ENCODE peak calls at places on chromosomes 12 and 14, in ten cellular contexts. J is psoas muscle; P is colonic mucosa; M is ascending aorta; K is heart right ventricle; W is fibroblast of lung; Q is CD8-positive, alpha-beta T cell; N is esophagus muscularis mucosa; E is left ventricle myocardium inferior; V is body of pancreas. S is an unnamed sample. For H3K36me3, the result is how much of the 10 kb centered on the place peaks cover.

GRCh38 chr12:50296554-50296953 is 13.2 kb upstream of the LIMA1 start:
- DNase-seq in M (no peak), W (no peak), P (peak), N (peak), K (no peak), V (no peak), Q (no peak), E (no peak), J (no peak), S (no peak)

GRCh38 chr12:131559517-131560516 is 151.1 kb upstream of the SFSWAP start:
- DNase-seq in W (no peak), E (no peak), N (no peak), J (no peak), M (no peak), K (no peak), P (no peak), Q (no peak), V (no peak), S (no peak)

GRCh38 chr14:68145036-68145435 is 325.5 kb downstream of the RAD51B start:
- DNase-seq in J (no peak), N (no peak), K (no peak), V (peak), W (no peak), Q (no peak), P (peak), E (no peak), M (no peak), S (no peak)

GRCh38 chr14:75361751-75362433 is 65.9 kb upstream of the JDP2 start:
- DNase-seq in P (no peak), J (peak), N (no peak), V (no peak), E (peak), W (no peak), K (no peak), M (no peak), Q (no peak), S (peak)

GRCh38 chr12:70724444-70724843 is 87.2 kb upstream of the PTPRB start:
- DNase-seq in W (peak), J (no peak), K (no peak), Q (no peak), E (no peak), M (no peak), V (no peak), N (no peak), P (no peak), S (no peak)

GRCh38 chr14:53501361-53502320 is 348.5 kb upstream of the DDHD1 start:
- DNase-seq in N (no peak), J (no peak), M (no peak), E (no peak), V (no peak), W (peak), K (no peak), P (no peak), Q (no peak), S (peak)

GRCh38 chr12:32312049-32312670 is 87.2 kb upstream of the FGD4 start:
- DNase-seq in E (no peak), K (no peak), M (no peak), N (no peak), J (no peak), P (no peak), V (no peak), W (peak), Q (no peak), S (no peak)

GRCh38 chr12:57309420-57309819 is 58.4 kb upstream of the STAC3 start:
- DNase-seq in K (no peak), W (peak), M (no peak), Q (no peak), E (no peak), V (no peak), J (no peak), N (no peak), P (no peak), S (no peak)

GRCh38 chr12:60752589-60752988 is 1156.8 kb downstream of the SLC16A7 start:
- DNase-seq in P (no peak), Q (no peak), M (no peak), K (no peak), V (no peak), W (no peak), E (no peak), J (no peak), N (no peak), S (no peak)

GRCh38 chr12:203462-204260 is 10.3 kb downstream of the SLC6A12 start:
- DNase-seq in E (peak), K (no peak), J (no peak), P (no peak), M (no peak), N (no peak), V (no peak), Q (no peak), W (no peak), S (peak)

GRCh38 chr14:102138935-102139247 is 806 bp upstream of the WDR20 start:
- DNase-seq in Q (no peak), M (no peak), N (no peak), K (no peak), E (no peak), V (peak), P (no peak), J (no peak), W (no peak), S (no peak)

GRCh38 chr12:81668475-81668874 is 90.7 kb downstream of the PPFIA2 start:
- DNase-seq in Q (no peak), N (no peak), W (peak), M (no peak), E (no peak), P (no peak), J (no peak), V (no peak), K (no peak), S (peak)

GRCh38 chr12:62684586-62685295 is 218.1 kb downstream of the MON2 start:
- DNase-seq in P (peak), N (peak), W (no peak), V (no peak), Q (no peak), J (peak), E (peak), K (peak), M (no peak), S (peak)

GRCh38 chr12:116962197-116962596 is 51.4 kb downstream of the FBXW8 start:
- DNase-seq in E (no peak), W (no peak), M (no peak), P (no peak), V (no peak), J (no peak), Q (no peak), N (no peak), K (no peak), S (no peak)

GRCh38 chr12:46388427-46388992 is 15.9 kb upstream of the SLC38A2 start:
- DNase-seq in N (no peak), J (no peak), K (no peak), P (no peak), Q (no peak), V (no peak), M (no peak), E (no peak), W (peak), S (no peak)

GRCh38 chr12:89707623-89707991 is 1.0 kb downstream of the ATP2B1 start:
- DNase-seq in V (no peak), M (no peak), W (no peak), K (peak), Q (peak), E (peak), P (peak), N (no peak), J (peak), S (peak)

GRCh38 chr14:65153101-65153500 is 50.8 kb upstream of the MAX start:
- DNase-seq in W (no peak), P (peak), K (no peak), M (no peak), N (no peak), Q (no peak), J (no peak), V (no peak), E (no peak), S (no peak)

GRCh38 chr12:20946732-20947131 is 136.2 kb downstream of the SLCO1B3 start:
- DNase-seq in Q (no peak), N (no peak), P (peak), V (peak), K (no peak), J (no peak), E (no peak), M (no peak), W (peak), S (peak)

GRCh38 chr14:81682134-81682533 is 148.5 kb upstream of the SEL1L start:
- DNase-seq in E (no peak), J (no peak), V (no peak), Q (no peak), N (no peak), M (no peak), K (no peak), P (no peak), W (no peak), S (no peak)

GRCh38 chr14:81681466-81681865 is 147.8 kb upstream of the SEL1L start:
- DNase-seq in K (no peak), E (no peak), N (no peak), W (no peak), P (no peak), V (no peak), M (no peak), J (no peak), Q (no peak), S (no peak)

GRCh38 chr14:81684696-81685095 is 151.0 kb upstream of the SEL1L start:
- DNase-seq in E (no peak), W (no peak), Q (no peak), K (no peak), J (no peak), N (no peak), M (no peak), P (no peak), V (no peak), S (no peak)

DNA sequence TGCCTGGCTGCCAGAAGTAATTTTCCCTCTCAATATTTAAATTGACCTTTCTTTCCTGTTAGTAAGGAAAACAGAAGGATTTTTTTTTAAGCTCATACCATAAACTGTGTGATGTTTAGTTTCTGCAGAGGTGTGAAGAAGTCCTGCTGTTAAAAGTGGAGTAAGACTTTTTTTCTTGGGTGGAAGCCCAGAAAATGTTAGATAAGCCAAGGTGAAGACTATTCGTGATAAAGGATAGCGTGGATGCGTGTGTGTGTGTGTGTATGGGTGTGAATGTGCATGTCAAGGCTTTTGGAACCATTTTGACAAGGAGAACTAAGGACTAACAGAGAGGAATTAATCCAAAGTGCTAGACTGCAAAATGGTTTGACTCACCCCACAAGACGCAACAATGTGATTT is 152.9 kb upstream of the SEL1L start:
- DNase-seq in E (no peak), K (no peak), N (no peak), P (no peak), V (no peak), J (no peak), Q (no peak), W (no peak), M (no peak), S (no peak)
- H3K36me3 ChIP-seq in E (under half), K (under half), N (under half), P (under half), V (under half), J (under half), Q (under half), W (under half), M (under half), S (under half)

GRCh38 chr12:12719496-12719895 is 2.3 kb downstream of the CDKN1B start:
- DNase-seq in Q (no peak), W (peak), N (no peak), P (no peak), E (no peak), V (no peak), M (no peak), K (no peak), J (no peak), S (no peak)
- H3K4me3 ChIP-seq in Q (peak), W (peak), N (peak), P (peak), E (peak), V (no peak), M (peak), K (peak), J (peak), S (peak)

GRCh38 chr12:10697872-10698271 is 24.0 kb upstream of the STYK1 start:
- DNase-seq in N (no peak), M (no peak), J (no peak), W (no peak), Q (no peak), V (no peak), K (no peak), P (no peak), E (no peak), S (no peak)
- H3K36me3 ChIP-seq in N (half or more), M (half or more), J (half or more), W (under half), Q (under half), V (under half), K (under half), P (under half), E (half or more), S (half or more)

GRCh38 chr14:105856676-105857222 is 330.4 kb downstream of the TMEM121 start:
- DNase-seq in J (no peak), V (no peak), M (no peak), E (no peak), K (peak), W (no peak), P (peak), Q (peak), N (no peak), S (no peak)
- H3K4me3 ChIP-seq in J (no peak), V (no peak), M (no peak), E (no peak), K (no peak), W (no peak), P (no peak), Q (no peak), N (no peak), S (no peak)